ENCODE peak calls at places on chromosomes 2 and 18, in eight cellular contexts. O is lower lobe of right lung, S is cardiac muscle cell, M is heart right ventricle, G is OCI-LY7, W is uterus, P is AG04450, H is transverse colon. U is an unnamed sample.

GRCh38 chr2:176583530-176584101 is 314.4 kb downstream of the MTX2 start:
- DNase-seq in O (no peak), H (peak), G (no peak), P (no peak), S (no peak), M (no peak), W (no peak), U (peak)

GRCh38 chr2:111708478-111708877 is 175.5 kb downstream of the ANAPC1 start:
- DNase-seq in M (no peak), S (no peak), H (no peak), G (no peak), O (no peak), P (no peak), W (no peak), U (no peak)

GRCh38 chr2:200662727-200663126 is 76.9 kb downstream of the AOX1 start:
- DNase-seq in M (no peak), P (no peak), W (no peak), G (no peak), H (no peak), S (no peak), O (no peak), U (peak)

GRCh38 chr2:235827585-235827992 is 333.7 kb downstream of the AGAP1 start:
- DNase-seq in O (no peak), H (no peak), S (no peak), G (no peak), M (no peak), P (peak), W (no peak), U (peak)

GRCh38 chr2:74003494-74004211 is 18.9 kb downstream of the TET3 start:
- DNase-seq in M (peak), S (no peak), W (peak), H (no peak), O (no peak), P (peak), G (no peak), U (peak)

GRCh38 chr2:60661073-60661738 is 94.9 kb upstream of the PAPOLG start:
- DNase-seq in H (no peak), O (no peak), G (peak), W (no peak), M (no peak), P (no peak), S (no peak), U (no peak)

GRCh38 chr2:216665717-216666116 is 29.6 kb downstream of the IGFBP5 start:
- DNase-seq in W (no peak), G (no peak), H (no peak), S (peak), P (no peak), M (no peak), O (no peak), U (peak)

GRCh38 chr2:239691720-239692119 is 290.9 kb upstream of the HDAC4 start:
- DNase-seq in S (no peak), O (no peak), G (no peak), H (no peak), W (no peak), M (no peak), P (no peak), U (no peak)

GRCh38 chr2:57821085-57821484 is 225.5 kb upstream of the VRK2 start:
- DNase-seq in W (no peak), G (no peak), P (no peak), H (no peak), M (no peak), S (no peak), O (no peak), U (no peak)

GRCh38 chr2:178469219-178469849 is 9.1 kb downstream of the FKBP7 start:
- DNase-seq in O (no peak), P (no peak), W (no peak), S (no peak), G (no peak), M (no peak), H (no peak), U (no peak)

GRCh38 chr18:63994783-63995399 is 25.0 kb downstream of the SERPINB8 start:
- DNase-seq in W (no peak), O (peak), S (peak), P (peak), G (peak), M (peak), H (peak), U (peak)

GRCh38 chr2:168997113-168997512 is 34.0 kb downstream of the ABCB11 start:
- DNase-seq in M (no peak), S (peak), H (no peak), G (no peak), W (no peak), O (no peak), P (no peak), U (no peak)

GRCh38 chr2:237122214-237122666 is 36.6 kb downstream of the COPS8 start:
- DNase-seq in O (peak), M (peak), W (peak), G (peak), P (peak), H (peak), S (peak), U (peak)

GRCh38 chr18:2939317-2939716 is 73.6 kb downstream of the LPIN2 start:
- DNase-seq in G (no peak), O (peak), S (no peak), H (peak), M (no peak), W (no peak), P (no peak), U (no peak)

GRCh38 chr2:175605989-175606841 is 395.9 kb downstream of the LNPK start:
- DNase-seq in P (no peak), S (no peak), H (no peak), W (no peak), M (no peak), O (no peak), G (no peak), U (no peak)

GRCh38 chr2:233210843-233211600 is 40.5 kb upstream of the ATG16L1 start:
- DNase-seq in H (peak), M (peak), S (no peak), G (no peak), P (peak), O (peak), W (peak), U (peak)

GRCh38 chr18:35072616-35073015 is 31.4 kb downstream of the MAPRE2 start:
- DNase-seq in W (no peak), G (no peak), M (no peak), P (no peak), O (no peak), S (no peak), H (no peak), U (no peak)

GRCh38 chr2:35343135-35343534 is 1012.4 kb upstream of the CRIM1 start:
- DNase-seq in S (no peak), H (no peak), M (no peak), W (no peak), P (no peak), G (peak), O (no peak), U (no peak)

GRCh38 chr2:156630579-156631337 is 194.6 kb downstream of the GPD2 start:
- DNase-seq in P (no peak), M (no peak), W (no peak), S (no peak), H (no peak), O (no peak), G (no peak), U (no peak)

GRCh38 chr2:231548752-231549151 is 18.5 kb upstream of the NMUR1 start:
- DNase-seq in W (no peak), M (no peak), G (no peak), S (no peak), P (no peak), H (no peak), O (no peak), U (no peak)

GRCh38 chr18:56028514-56028913 is 440.5 kb upstream of the TCF4 start:
- DNase-seq in P (no peak), S (no peak), W (no peak), H (no peak), M (no peak), O (no peak), G (no peak), U (no peak)

GRCh38 chr2:37527362-37527761 is 144.1 kb downstream of the CDC42EP3 start:
- DNase-seq in H (no peak), S (no peak), O (no peak), G (no peak), M (no peak), W (no peak), P (no peak), U (no peak)

GRCh38 chr18:28183418-28184078 is 6.6 kb upstream of the CDH2 start:
- DNase-seq in O (no peak), W (no peak), G (no peak), S (no peak), M (no peak), H (no peak), P (no peak), U (no peak)

GRCh38 chr2:202432776-202433175 is 56.6 kb downstream of the BMPR2 start:
- DNase-seq in W (no peak), P (no peak), S (no peak), G (no peak), O (no peak), H (no peak), M (no peak), U (no peak)

GRCh38 chr2:60884795-60885194 is 3.4 kb downstream of the REL start:
- DNase-seq in G (no peak), P (no peak), M (no peak), H (no peak), W (no peak), S (no peak), O (no peak), U (peak)

GRCh38 chr18:76273956-76274355 is 221.1 kb downstream of the ZNF516 start:
- DNase-seq in P (no peak), W (no peak), S (no peak), O (no peak), M (no peak), H (no peak), G (no peak), U (no peak)

GRCh38 chr2:85390941-85391669 is 19.1 kb downstream of the CAPG start:
- DNase-seq in P (no peak), H (peak), G (peak), M (peak), S (peak), O (peak), W (peak), U (no peak)

GRCh38 chr2:105525201-105525600 is 126.3 kb upstream of the FHL2 start:
- DNase-seq in G (no peak), W (no peak), S (no peak), H (no peak), M (no peak), O (no peak), P (no peak), U (no peak)

GRCh38 chr18:28208712-28209265 is 31.9 kb upstream of the CDH2 start:
- DNase-seq in M (no peak), S (no peak), G (no peak), O (no peak), W (no peak), H (no peak), P (no peak), U (no peak)

GRCh38 chr2:76984359-76984758 is 537.8 kb downstream of the LRRTM4 start:
- DNase-seq in O (no peak), S (no peak), G (no peak), P (no peak), W (no peak), H (no peak), M (no peak), U (no peak)

GRCh38 chr2:190562121-190562520 is 27.6 kb upstream of the NEMP2 start:
- DNase-seq in H (no peak), G (no peak), O (no peak), P (no peak), W (no peak), S (no peak), M (no peak), U (no peak)

GRCh38 chr2:177396630-177397460 is 4.3 kb downstream of the AGPS start:
- DNase-seq in W (peak), G (no peak), H (no peak), O (no peak), S (no peak), M (no peak), P (no peak), U (peak)

GRCh38 chr2:226934546-226935243 is 98.8 kb downstream of the RHBDD1 start:
- DNase-seq in M (no peak), O (no peak), G (no peak), S (no peak), H (no peak), P (no peak), W (no peak), U (no peak)

GRCh38 chr18:74328196-74328595 is 12.6 kb downstream of the C18orf63 start:
- DNase-seq in S (no peak), M (no peak), G (no peak), P (no peak), O (no peak), H (no peak), W (no peak), U (no peak)

DNA sequence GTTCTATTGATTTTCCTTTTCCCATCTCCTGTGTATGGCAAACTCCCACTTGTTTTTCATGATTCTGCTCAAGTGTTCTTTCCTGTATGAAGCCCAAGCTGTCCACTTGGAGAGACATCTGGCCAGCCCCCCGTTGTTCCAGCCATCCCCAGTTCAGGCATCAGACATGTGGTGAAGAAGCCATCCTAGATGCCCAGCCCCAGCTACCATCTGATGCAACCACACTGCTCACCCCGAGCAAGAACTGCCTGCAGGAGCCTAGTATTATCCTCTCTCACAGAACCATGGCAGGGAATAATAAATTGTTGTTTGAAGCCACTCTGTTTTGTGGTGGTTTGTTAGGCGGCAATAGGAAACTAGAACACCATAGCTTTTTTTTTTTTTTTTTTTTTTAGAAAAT is 19.5 kb upstream of the DARS1 start:
- DNase-seq in M (no peak), P (no peak), W (no peak), G (no peak), S (no peak), O (no peak), H (no peak), U (no peak)
- H3K27ac ChIP-seq in M (no peak), P (no peak), W (no peak), G (no peak), S (no peak), O (no peak), H (no peak), U (no peak)

GRCh38 chr2:208062113-208062512 is 36.8 kb upstream of the PLEKHM3 start:
- DNase-seq in O (no peak), W (no peak), H (no peak), P (no peak), M (no peak), S (no peak), G (peak), U (no peak)
- TF ChIP-seq CTCF in O (peak), W (no peak), H (peak), P (peak), M (peak), S (no peak), G (peak), U (no peak)

DNA sequence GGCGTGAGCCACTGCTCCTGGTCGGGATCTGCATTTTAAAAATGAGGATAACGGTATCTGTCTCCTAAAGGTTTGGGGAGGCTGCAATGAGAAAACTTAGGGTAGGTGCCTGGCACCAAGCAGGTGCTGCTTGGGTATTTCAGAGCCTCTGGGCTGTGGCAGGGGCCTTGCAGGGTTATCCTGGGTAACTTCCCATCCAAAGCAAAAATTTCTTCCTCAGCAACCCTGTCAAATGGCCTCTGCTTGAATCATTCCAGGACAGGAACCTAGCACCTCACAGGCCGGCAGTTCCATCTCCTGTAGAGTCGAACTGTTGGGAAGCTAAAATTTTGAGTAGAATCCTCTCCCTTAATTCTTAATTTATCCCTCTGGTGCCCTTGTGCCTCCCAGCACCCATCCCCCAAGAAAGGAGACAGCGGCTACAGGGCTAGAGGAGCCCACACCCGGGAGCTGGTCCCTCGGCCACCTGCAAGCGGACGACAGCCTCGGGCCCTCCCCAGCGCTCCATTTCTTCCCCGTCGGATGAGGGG is 868 bp downstream of the CGREF1 start:
- DNase-seq in G (no peak), W (no peak), M (no peak), P (no peak), O (no peak), H (no peak), S (no peak), U (no peak)
- H3K27ac ChIP-seq in G (no peak), W (no peak), M (no peak), P (no peak), O (no peak), H (no peak), S (no peak), U (no peak)

GRCh38 chr2:33529771-33530481 is 53.5 kb downstream of the RASGRP3 start:
- DNase-seq in G (peak), O (no peak), H (no peak), S (no peak), P (peak), M (no peak), W (no peak), U (peak)
- TF ChIP-seq CTCF in G (no peak), O (no peak), H (no peak), S (peak), P (peak), M (no peak), W (no peak), U (no peak)

GRCh38 chr2:102142829-102143449 is 393 bp downstream of the IL1R1 start:
- DNase-seq in H (no peak), M (peak), O (no peak), P (no peak), W (peak), G (no peak), S (no peak), U (no peak)
- H3K27ac ChIP-seq in H (peak), M (peak), O (peak), P (peak), W (peak), G (no peak), S (no peak), U (peak)

GRCh38 chr2:171814883-171815282 is 79.2 kb downstream of the SLC25A12 start:
- DNase-seq in S (no peak), O (no peak), H (no peak), G (no peak), W (no peak), P (no peak), M (no peak), U (no peak)

GRCh38 chr2:171813729-171814128 is 80.3 kb downstream of the SLC25A12 start:
- DNase-seq in W (no peak), H (no peak), M (no peak), G (no peak), S (no peak), O (no peak), P (no peak), U (no peak)

GRCh38 chr2:171811229-171811628 is 82.8 kb downstream of the SLC25A12 start:
- DNase-seq in G (peak), M (no peak), O (no peak), W (no peak), S (peak), H (no peak), P (no peak), U (peak)

GRCh38 chr2:171813126-171813525 is 80.9 kb downstream of the SLC25A12 start:
- DNase-seq in W (no peak), G (no peak), H (no peak), P (no peak), M (no peak), O (no peak), S (no peak), U (no peak)

DNA sequence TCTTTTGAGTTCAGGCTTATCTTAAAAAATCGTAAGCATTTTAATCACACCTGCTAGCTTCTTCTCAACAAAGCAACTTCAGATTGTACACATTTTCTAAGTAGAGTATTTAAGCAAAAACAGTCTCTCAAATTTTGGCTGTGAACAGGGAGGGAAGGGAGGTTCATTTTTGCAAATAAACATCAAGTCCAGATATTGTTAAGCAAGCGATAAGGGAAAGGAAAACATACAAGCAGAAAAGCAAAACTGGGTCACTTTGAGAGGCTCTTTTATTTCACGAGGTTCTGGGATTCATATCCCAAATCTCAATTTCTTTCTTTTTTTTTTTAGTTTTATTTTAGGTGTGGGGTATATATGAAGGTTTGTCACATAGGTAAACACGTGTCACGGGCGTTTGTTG is 79.9 kb downstream of the SLC25A12 start:
- DNase-seq in G (no peak), W (no peak), M (no peak), P (no peak), S (no peak), O (no peak), H (no peak), U (no peak)
- TF ChIP-seq CTCF in G (no peak), W (no peak), M (no peak), P (no peak), S (no peak), O (no peak), H (no peak), U (no peak)

DNA sequence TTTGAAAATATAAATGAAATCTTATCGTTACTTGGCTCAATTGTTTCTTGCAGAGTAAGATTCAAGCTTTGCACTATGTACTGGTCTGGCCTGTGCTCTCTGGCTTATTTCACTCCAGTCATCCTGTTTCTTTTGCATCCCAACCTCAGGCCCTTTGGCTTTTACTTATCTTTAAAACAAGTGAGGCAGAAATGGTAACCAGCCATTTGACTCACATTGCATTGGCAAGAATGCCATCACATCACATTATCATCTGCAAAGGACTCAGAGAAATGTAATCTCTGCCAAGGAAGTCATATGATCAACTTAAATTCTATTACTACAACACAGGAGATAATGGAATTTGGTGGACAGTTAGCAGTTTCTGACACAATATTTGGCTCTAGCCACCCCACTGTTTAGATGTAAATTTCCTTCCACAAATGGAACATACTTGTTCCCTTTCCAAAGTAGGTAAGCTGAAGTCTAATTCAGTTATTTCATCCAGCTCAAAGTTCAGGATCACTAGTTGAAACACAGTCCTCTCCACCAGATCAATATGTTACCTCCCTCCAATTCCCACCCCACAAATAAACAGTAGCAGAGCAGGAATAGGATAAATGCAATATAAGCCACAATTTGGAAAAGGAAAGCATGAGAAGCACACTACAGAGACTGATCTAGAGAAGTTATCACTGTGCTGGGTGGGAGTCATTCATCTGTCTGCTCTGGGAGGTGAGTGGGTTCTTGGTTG is 65.0 kb upstream of the DSC1 start:
- DNase-seq in G (no peak), W (no peak), M (no peak), P (no peak), O (no peak), S (no peak), H (no peak), U (no peak)
- H3K27ac ChIP-seq in G (no peak), W (no peak), M (peak), P (no peak), O (no peak), S (no peak), H (no peak), U (no peak)

GRCh38 chr18:9333441-9334350 is 877 bp upstream of the TWSG1 start:
- DNase-seq in O (peak), P (no peak), H (peak), M (no peak), S (no peak), W (peak), G (no peak), U (peak)
- TF ChIP-seq CTCF in O (no peak), P (no peak), H (no peak), M (no peak), S (no peak), W (no peak), G (no peak), U (no peak)

GRCh38 chr2:45224996-45225380 is 215.7 kb upstream of the SIX2 start:
- DNase-seq in S (no peak), O (no peak), G (peak), P (no peak), W (no peak), H (no peak), M (no peak), U (no peak)
- H3K27ac ChIP-seq in S (no peak), O (no peak), G (peak), P (no peak), W (no peak), H (no peak), M (no peak), U (no peak)

U was measured in RWPE1.